ENCODE peak calls at places on chromosomes 2 and 18, in five cellular contexts. D, H, Y, B and E are unnamed samples.
A peak's percentile ranks its signal among the peaks of the same experiment; 100 is the strongest.

GRCh38 chr18:58447342-58448190 is 181.3 kb downstream of the ALPK2 start:
- DNase-seq in B (no peak), D (no peak), Y (no peak), H (no peak), E (no peak)

GRCh38 chr18:50582500-50582899 is 22.6 kb downstream of the MAPK4 start:
- DNase-seq in Y (no peak), B (no peak), D (no peak), H (no peak), E (no peak)

GRCh38 chr18:11498821-11499220 is 110.6 kb upstream of the SLC35G4 start:
- DNase-seq in B (no peak), Y (no peak), H (no peak), D (no peak), E (no peak)

GRCh38 chr2:237165405-237166276 is 80.0 kb downstream of the COPS8 start:
- DNase-seq in B (no peak), H (no peak), D (no peak), Y (peak; percentile 64), E (no peak)

GRCh38 chr2:175605989-175606841 is 395.9 kb downstream of the LNPK start:
- DNase-seq in D (no peak), B (no peak), H (no peak), Y (peak; percentile 32), E (no peak)

GRCh38 chr2:170255971-170256370 is 78.0 kb downstream of the MYO3B start:
- DNase-seq in B (no peak), H (peak; percentile 2), D (no peak), Y (no peak), E (no peak)

GRCh38 chr2:112529751-112530150 is 12.5 kb upstream of the POLR1B start:
- DNase-seq in B (no peak), D (no peak), H (no peak), Y (no peak), E (no peak)

GRCh38 chr2:127604986-127605385 is 41.0 kb upstream of the GPR17 start:
- DNase-seq in H (no peak), D (no peak), Y (no peak), B (no peak), E (no peak)

GRCh38 chr18:24031916-24032315 is 17.4 kb downstream of the TTC39C start:
- DNase-seq in Y (no peak), H (no peak), B (no peak), D (no peak), E (no peak)

GRCh38 chr2:23135481-23136100 is 249.4 kb upstream of the KLHL29 start:
- DNase-seq in D (peak; percentile 10), B (no peak), H (no peak), Y (peak; percentile 53), E (no peak)

GRCh38 chr18:56902653-56903052 is 244.2 kb upstream of the BOD1L2 start:
- DNase-seq in H (no peak), B (no peak), D (no peak), Y (no peak), E (no peak)

GRCh38 chr2:140136366-140136765 is 1356.2 kb upstream of the NXPH2 start:
- DNase-seq in D (no peak), H (no peak), B (no peak), Y (no peak), E (no peak)

GRCh38 chr2:159201321-159202063 is 85.0 kb downstream of the WDSUB1 start:
- DNase-seq in H (peak; percentile 13), Y (no peak), D (no peak), B (no peak), E (no peak)

GRCh38 chr18:44637210-44638051 is 43.3 kb upstream of the SETBP1 start:
- DNase-seq in B (no peak), Y (no peak), H (no peak), D (no peak), E (no peak)

GRCh38 chr18:47036298-47036874 is 965 bp upstream of the ELOA2 start:
- DNase-seq in D (peak; percentile 21), Y (no peak), B (no peak), H (no peak), E (no peak)

GRCh38 chr2:168469281-168469988 is 13.4 kb downstream of the CERS6 start:
- DNase-seq in D (no peak), B (no peak), H (no peak), Y (no peak), E (no peak)

GRCh38 chr2:37653805-37654378 is 17.6 kb downstream of the CDC42EP3 start:
- DNase-seq in H (no peak), B (no peak), D (no peak), Y (no peak), E (no peak)

GRCh38 chr2:200483729-200484198 is 26.1 kb downstream of the KCTD18 start:
- DNase-seq in D (peak; percentile 63), H (no peak), B (no peak), Y (peak; percentile 88), E (no peak)

GRCh38 chr2:190466819-190467444 is 58.8 kb downstream of the MFSD6 start:
- DNase-seq in H (no peak), B (no peak), Y (no peak), D (peak; percentile 15), E (no peak)

GRCh38 chr18:4734021-4734420 is 278.9 kb upstream of the DLGAP1 start:
- DNase-seq in H (no peak), B (no peak), D (no peak), Y (no peak), E (no peak)

GRCh38 chr2:113876503-113877387 is 13.1 kb upstream of the ACTR3 start:
- DNase-seq in D (no peak), B (peak; percentile 48), H (no peak), Y (peak; percentile 63), E (no peak)

GRCh38 chr2:11320698-11321492 is 23.5 kb downstream of the ROCK2 start:
- DNase-seq in D (no peak), Y (no peak), H (no peak), B (no peak), E (no peak)

GRCh38 chr2:195312662-195313061 is 344.4 kb upstream of the SLC39A10 start:
- DNase-seq in D (no peak), Y (no peak), B (no peak), H (no peak), E (no peak)

GRCh38 chr2:232376260-232376659 is 2.3 kb upstream of the ALPP start:
- DNase-seq in D (no peak), Y (no peak), B (no peak), H (no peak), E (no peak)

GRCh38 chr2:223548194-223548593 is 54.0 kb downstream of the SCG2 start:
- DNase-seq in Y (no peak), B (no peak), H (no peak), D (no peak), E (no peak)

GRCh38 chr18:52716926-52717325 is 376.9 kb downstream of the DCC start:
- DNase-seq in D (peak; percentile 13), H (no peak), Y (no peak), B (no peak), E (no peak)

GRCh38 chr2:42929985-42930581 is 137.7 kb upstream of the HAAO start:
- DNase-seq in H (no peak), Y (no peak), D (no peak), B (no peak), E (no peak)

GRCh38 chr18:62239475-62239874 is 52.4 kb downstream of the RELCH start:
- DNase-seq in B (no peak), H (no peak), D (no peak), Y (no peak), E (no peak)

GRCh38 chr2:52886556-52886955 is 881.0 kb upstream of the CHAC2 start:
- DNase-seq in H (no peak), D (no peak), B (no peak), Y (no peak), E (no peak)

GRCh38 chr18:3451989-3452749 is 2.2 kb downstream of the TGIF1 start:
- DNase-seq in H (no peak), Y (no peak), D (peak; percentile 53), B (peak; percentile 16), E (no peak)

GRCh38 chr2:196336715-196337617 is 165.6 kb upstream of the STK17B start:
- DNase-seq in H (no peak), Y (no peak), B (no peak), D (peak; percentile 11), E (no peak)
- TF ChIP-seq CTCF in H (peak; percentile 60), Y (peak; percentile 76), B (peak; percentile 71), D (peak; percentile 66), E (peak; percentile 81)

DNA sequence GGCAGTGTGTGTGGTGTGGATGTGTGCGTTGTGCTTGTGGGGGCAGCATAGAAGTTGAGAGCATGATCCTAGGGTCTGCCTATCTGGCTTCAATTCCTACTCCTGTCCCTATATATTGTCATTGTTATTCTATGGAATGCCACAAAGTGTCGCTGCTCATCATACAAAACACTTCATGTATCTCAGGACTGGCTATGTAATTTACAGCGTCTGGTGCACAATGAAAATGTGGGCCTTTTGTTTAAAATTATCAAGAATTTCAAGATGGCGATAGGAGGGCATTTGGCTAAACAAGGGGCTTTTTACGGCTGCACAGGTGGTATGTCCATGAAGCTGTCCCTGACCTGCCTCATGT is 3.4 kb downstream of the SERPINB2 start:
- DNase-seq in Y (no peak), H (no peak), D (no peak), B (no peak), E (no peak)
- TF ChIP-seq CTCF in Y (peak; percentile 25), H (no peak), D (no peak), B (no peak), E (no peak)

GRCh38 chr2:226813148-226813701 is 13.6 kb upstream of the IRS1 start:
- DNase-seq in Y (peak; percentile 43), B (no peak), D (no peak), H (no peak), E (no peak)
- TF ChIP-seq CTCF in Y (peak; percentile 72), B (no peak), D (no peak), H (peak; percentile 53), E (peak; percentile 47)

GRCh38 chr2:62992561-62992960 is 58.1 kb upstream of the OTX1 start:
- DNase-seq in D (no peak), B (no peak), H (no peak), Y (no peak), E (no peak)
- TF ChIP-seq CTCF in D (no peak), B (no peak), H (no peak), Y (no peak), E (no peak)

GRCh38 chr2:3725458-3726250 is 22.3 kb downstream of the DCDC2C start:
- DNase-seq in D (no peak), Y (no peak), H (no peak), B (no peak), E (no peak)
- TF ChIP-seq CTCF in D (no peak), Y (no peak), H (no peak), B (no peak), E (no peak)

DNA sequence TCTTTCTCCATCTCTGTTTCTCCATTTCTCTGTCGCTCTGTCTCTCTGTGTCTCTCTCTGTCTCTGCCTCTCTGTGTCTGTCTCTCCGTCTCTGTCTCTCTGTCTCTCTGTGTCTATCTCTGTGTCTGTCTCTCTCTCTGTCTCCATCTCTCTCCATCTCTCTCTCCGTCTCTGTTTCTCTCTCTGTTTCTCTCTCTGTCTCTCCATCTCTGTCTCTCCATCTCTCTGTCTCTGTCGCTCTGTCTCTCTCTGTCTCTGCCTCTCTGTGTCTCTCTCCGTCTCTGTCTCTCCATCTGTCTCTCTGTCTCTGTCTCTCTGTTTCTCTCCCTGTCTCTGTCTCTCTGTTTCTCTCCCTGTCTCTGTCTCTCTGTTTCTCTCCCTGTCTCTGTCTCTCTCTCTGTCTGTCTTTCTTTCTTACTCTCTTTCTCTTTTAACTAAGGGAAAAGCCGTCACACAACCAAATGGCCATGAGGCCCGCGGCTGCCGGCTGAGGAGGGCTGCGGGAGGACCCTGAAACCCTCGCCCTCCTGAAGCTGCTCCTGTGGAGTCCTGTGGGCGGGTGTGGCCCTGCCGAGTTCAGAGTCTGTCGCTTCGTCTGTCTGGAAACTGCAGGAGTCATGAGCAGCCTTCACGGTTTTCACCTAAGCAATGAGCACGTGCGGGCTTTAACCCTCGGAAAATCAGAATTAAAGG is 29.3 kb downstream of the NFATC1 start:
- DNase-seq in Y (no peak), H (no peak), D (no peak), B (no peak), E (no peak)
- TF ChIP-seq CTCF in Y (no peak), H (no peak), D (no peak), B (no peak), E (no peak)

GRCh38 chr2:81658227-81658626 is 1353.7 kb upstream of the LRRTM1 start:
- DNase-seq in B (no peak), D (no peak), Y (no peak), H (no peak), E (no peak)
- TF ChIP-seq CTCF in B (no peak), D (no peak), Y (no peak), H (no peak), E (no peak)